ENCODE peak calls at places on chromosomes 6 and 20, in six cellular contexts. I is aorta; B is tibial artery; Y is stimulated activated CD4-positive, alpha-beta T cell treated with anti-CD3 and anti-CD28 coated beads, Interleukin-1b, Interleukin-23, amount 100 ng/mL, for 48 hours; O is HT1080; N is WTC11. U is an unnamed sample.

GRCh38 chr20:62735331-62735821 is 26.7 kb downstream of the NTSR1 start:
- DNase-seq in B (peak), Y (no peak), N (no peak), O (no peak), I (peak), U (no peak)

GRCh38 chr20:51767018-51767866 is 948 bp downstream of the ATP9A start:
- DNase-seq in I (peak), N (peak), B (peak), O (no peak), Y (peak), U (no peak)

GRCh38 chr6:3163248-3163594 is 5.9 kb upstream of the TUBB2A start:
- DNase-seq in I (no peak), O (no peak), Y (no peak), N (no peak), B (no peak), U (peak)

GRCh38 chr20:20802328-20802727 is 89.9 kb upstream of the RALGAPA2 start:
- DNase-seq in I (no peak), Y (no peak), O (peak), B (no peak), N (no peak), U (no peak)

GRCh38 chr6:16333580-16333979 is 95.2 kb downstream of the GMPR start:
- DNase-seq in O (peak), B (no peak), I (no peak), Y (no peak), N (no peak), U (peak)

GRCh38 chr6:23081701-23082100 is 512.3 kb downstream of the HDGFL1 start:
- DNase-seq in O (peak), Y (no peak), B (no peak), I (no peak), N (no peak), U (peak)

GRCh38 chr6:141103246-141103645 is 1029.5 kb upstream of the GJE1 start:
- DNase-seq in I (no peak), N (no peak), O (peak), Y (no peak), B (no peak), U (peak)

GRCh38 chr6:2734517-2735076 is 16.1 kb downstream of the MYLK4 start:
- DNase-seq in Y (no peak), O (no peak), I (no peak), B (no peak), N (peak), U (no peak)

GRCh38 chr20:19850190-19850533 is 92.1 kb downstream of the RIN2 start:
- DNase-seq in Y (no peak), N (no peak), B (no peak), O (no peak), I (no peak), U (no peak)

GRCh38 chr6:148972481-148972880 is 225.7 kb downstream of the UST start:
- DNase-seq in O (no peak), I (no peak), Y (peak), B (no peak), N (peak), U (no peak)

GRCh38 chr6:45480697-45481415 is 103.1 kb upstream of the SUPT3H start:
- DNase-seq in O (no peak), I (no peak), B (no peak), N (no peak), Y (no peak), U (peak)

GRCh38 chr6:21679761-21680265 is 86.3 kb downstream of the SOX4 start:
- DNase-seq in N (no peak), O (peak), I (no peak), B (no peak), Y (no peak), U (peak)

GRCh38 chr6:167532410-167533294 is 207.8 kb downstream of the TTLL2 start:
- DNase-seq in I (no peak), B (no peak), Y (no peak), N (no peak), O (peak), U (no peak)

U was measured in HCEC 1CT.